ENCODE peak calls at places on chromosomes 2 and 18, in seven cellular contexts. E, W, F, P, K, S and H are unnamed samples.

GRCh38 chr2:204497855-204498254 is 47.4 kb upstream of the PARD3B start:
- DNase-seq in F (no peak), K (no peak), W (no peak), P (no peak), E (no peak), S (no peak), H (no peak)

GRCh38 chr2:115574667-115575066 is 1132.2 kb downstream of the DPP10 start:
- DNase-seq in P (no peak), K (no peak), F (no peak), E (no peak), S (no peak), W (no peak), H (no peak)

GRCh38 chr18:5542393-5543035 is 1.3 kb downstream of the EPB41L3 start:
- DNase-seq in F (no peak), W (no peak), K (no peak), E (no peak), S (peak; percentile 47), P (peak; percentile 28), H (no peak)

GRCh38 chr2:69589973-69590652 is 53.4 kb downstream of the AAK1 start:
- DNase-seq in P (no peak), K (no peak), F (no peak), W (no peak), S (no peak), E (no peak), H (no peak)

GRCh38 chr2:42935692-42936631 is 143.6 kb upstream of the HAAO start:
- DNase-seq in F (no peak), W (no peak), E (no peak), S (no peak), P (no peak), K (no peak), H (no peak)

GRCh38 chr2:24456610-24457556 is 34.2 kb upstream of the NCOA1 start:
- DNase-seq in W (peak; percentile 21), P (peak; percentile 95), F (peak; percentile 3), S (no peak), K (no peak), E (peak; percentile 22), H (no peak)

GRCh38 chr2:180063494-180063893 is 56.4 kb upstream of the CWC22 start:
- DNase-seq in P (peak; percentile 8), K (no peak), E (no peak), S (no peak), W (no peak), F (no peak), H (no peak)

GRCh38 chr2:24874025-24874424 is 46.0 kb downstream of the ADCY3 start:
- DNase-seq in F (no peak), E (no peak), W (no peak), K (no peak), P (no peak), S (no peak), H (no peak)

GRCh38 chr18:59448546-59448945 is 89.5 kb upstream of the LMAN1 start:
- DNase-seq in K (no peak), F (no peak), S (no peak), E (no peak), P (peak; percentile 57), W (no peak), H (no peak)

GRCh38 chr18:28086530-28087172 is 90.3 kb downstream of the CDH2 start:
- DNase-seq in S (no peak), K (no peak), W (peak; percentile 82), F (no peak), P (peak; percentile 47), E (no peak), H (no peak)

GRCh38 chr18:56139372-56139771 is 499.0 kb downstream of the TXNL1 start:
- DNase-seq in K (no peak), W (no peak), S (no peak), F (no peak), P (no peak), E (no peak), H (no peak)